ENCODE peak calls at places on chromosomes 6 and 20, in nine cellular contexts. P is lung, H is left lung, B is psoas muscle, G is BJ, V is AG09309, U is astrocyte of the spinal cord, S is epithelial cell of esophagus, F is brain microvascular endothelial cell. E is an unnamed sample.

GRCh38 chr6:18656506-18656905 is 269.4 kb downstream of the RNF144B start:
- DNase-seq in P (no peak), G (no peak), B (no peak), S (no peak), V (no peak), U (no peak), F (no peak), H (no peak), E (no peak)

GRCh38 chr6:20708367-20709124 is 174.3 kb downstream of the CDKAL1 start:
- DNase-seq in U (peak), S (peak), V (no peak), G (no peak), H (no peak), P (no peak), B (no peak), F (peak), E (peak)

GRCh38 chr6:75180864-75181263 is 25.0 kb downstream of the COL12A1 start:
- DNase-seq in B (no peak), S (no peak), U (no peak), G (no peak), V (no peak), P (no peak), F (no peak), H (no peak), E (no peak)

GRCh38 chr6:150053450-150053849 is 15.5 kb downstream of the ULBP3 start:
- DNase-seq in B (no peak), U (no peak), P (no peak), V (no peak), G (no peak), F (no peak), S (no peak), H (no peak), E (no peak)

GRCh38 chr6:101226677-101227135 is 166.8 kb upstream of the GRIK2 start:
- DNase-seq in U (peak), B (no peak), H (no peak), G (peak), V (no peak), P (no peak), S (peak), F (peak), E (no peak)

GRCh38 chr6:53982361-53983050 is 128.7 kb upstream of the MLIP start:
- DNase-seq in F (no peak), G (no peak), H (no peak), U (peak), V (no peak), S (peak), B (no peak), P (no peak), E (no peak)

GRCh38 chr6:166152660-166153059 is 15.0 kb downstream of the TBXT start:
- DNase-seq in B (no peak), P (no peak), H (no peak), G (no peak), F (no peak), S (no peak), V (no peak), U (no peak), E (no peak)

GRCh38 chr6:27809939-27810767 is 102.0 kb downstream of the OR2B2 start:
- DNase-seq in V (peak), H (peak), G (peak), U (peak), F (peak), B (peak), S (peak), P (peak), E (peak)

GRCh38 chr20:59508729-59509128 is 95.6 kb upstream of the PHACTR3 start:
- DNase-seq in H (no peak), U (no peak), F (no peak), P (no peak), S (no peak), G (no peak), B (no peak), V (no peak), E (no peak)

GRCh38 chr6:138401960-138402832 is 1.8 kb upstream of the HEBP2 start:
- DNase-seq in U (no peak), V (no peak), G (no peak), P (no peak), S (no peak), F (no peak), H (no peak), B (no peak), E (no peak)

GRCh38 chr6:29961966-29962365 is 19.6 kb downstream of the HLA-A start:
- DNase-seq in V (no peak), F (no peak), P (no peak), S (no peak), U (no peak), B (no peak), G (no peak), H (no peak), E (no peak)

GRCh38 chr6:149028767-149029405 is 282.1 kb downstream of the UST start:
- DNase-seq in F (peak), P (peak), H (peak), S (peak), G (no peak), U (peak), B (no peak), V (peak), E (peak)

GRCh38 chr6:151534576-151534975 is 40.8 kb downstream of the CCDC170 start:
- DNase-seq in G (no peak), P (no peak), U (peak), B (no peak), H (no peak), F (peak), V (peak), S (no peak), E (no peak)

GRCh38 chr6:148530394-148530923 is 187.8 kb downstream of the SASH1 start:
- DNase-seq in S (peak), V (peak), U (peak), P (no peak), H (no peak), G (peak), F (peak), B (no peak), E (no peak)

GRCh38 chr6:14723535-14724086 is 522.3 kb upstream of the JARID2 start:
- DNase-seq in U (no peak), G (no peak), S (no peak), V (no peak), H (no peak), P (no peak), B (no peak), F (no peak), E (no peak)

GRCh38 chr20:4944518-4944917 is 56.8 kb downstream of the SLC23A2 start:
- DNase-seq in P (peak), V (no peak), B (no peak), H (no peak), U (no peak), F (no peak), G (no peak), S (peak), E (no peak)

GRCh38 chr20:58907481-58908137 is 55.1 kb downstream of the GNAS start:
- DNase-seq in U (peak), B (peak), V (peak), P (peak), S (peak), H (peak), G (peak), F (peak), E (peak)

GRCh38 chr6:104728444-104728843 is 131.3 kb downstream of the HACE1 start:
- DNase-seq in H (no peak), P (no peak), U (peak), G (no peak), B (no peak), S (no peak), F (no peak), V (no peak), E (no peak)

GRCh38 chr6:89050155-89050554 is 30.4 kb upstream of the PNRC1 start:
- DNase-seq in V (no peak), H (no peak), B (peak), S (peak), F (no peak), G (no peak), P (peak), U (no peak), E (no peak)

GRCh38 chr6:46271107-46271506 is 100.3 kb upstream of the ENPP5 start:
- DNase-seq in S (no peak), U (no peak), B (no peak), V (no peak), F (no peak), G (no peak), H (no peak), P (no peak), E (no peak)

GRCh38 chr6:25070547-25071366 is 135.0 kb upstream of the RIPOR2 start:
- DNase-seq in S (peak), P (peak), F (peak), B (peak), H (peak), U (peak), V (peak), G (no peak), E (peak)

GRCh38 chr6:148857817-148858390 is 111.1 kb downstream of the UST start:
- DNase-seq in H (no peak), V (peak), G (peak), P (no peak), B (no peak), F (peak), U (peak), S (peak), E (no peak)

GRCh38 chr6:130047440-130047995 is 29.1 kb downstream of the L3MBTL3 start:
- DNase-seq in V (no peak), S (no peak), U (no peak), F (no peak), G (no peak), B (no peak), H (no peak), P (no peak), E (no peak)

GRCh38 chr6:118350881-118351430 is 197.1 kb upstream of the PLN start:
- DNase-seq in H (no peak), G (peak), B (no peak), P (no peak), V (peak), S (no peak), F (no peak), U (no peak), E (no peak)

GRCh38 chr6:156309017-156309416 is 468.2 kb upstream of the ARID1B start:
- DNase-seq in G (no peak), H (no peak), P (no peak), S (no peak), V (no peak), F (no peak), U (no peak), B (no peak), E (no peak)

GRCh38 chr20:58598271-58599015 is 52.6 kb upstream of the STX16 start:
- DNase-seq in F (no peak), U (no peak), S (no peak), H (no peak), B (peak), P (no peak), V (peak), G (peak), E (no peak)

GRCh38 chr6:170085475-170086401 is 205.1 kb downstream of the DLL1 start:
- DNase-seq in B (no peak), V (no peak), G (no peak), F (no peak), H (peak), U (no peak), P (no peak), S (no peak), E (no peak)

GRCh38 chr6:117502580-117502979 is 20.1 kb downstream of the DCBLD1 start:
- DNase-seq in P (no peak), H (no peak), G (no peak), F (no peak), U (peak), S (no peak), V (no peak), B (no peak), E (no peak)

GRCh38 chr20:51562334-51563140 is 20.0 kb upstream of the NFATC2 start:
- DNase-seq in H (peak), S (peak), V (peak), U (peak), B (peak), G (peak), F (peak), P (peak), E (no peak)

GRCh38 chr6:107622269-107622668 is 132.4 kb downstream of the SOBP start:
- DNase-seq in U (no peak), P (no peak), V (no peak), F (no peak), H (no peak), S (no peak), G (no peak), B (no peak), E (no peak)

GRCh38 chr20:44714102-44714700 is 968 bp upstream of the CCN5 start:
- DNase-seq in F (no peak), B (no peak), P (no peak), G (no peak), U (no peak), H (no peak), S (no peak), V (no peak), E (no peak)

GRCh38 chr6:157699777-157700636 is 123.0 kb upstream of the SNX9 start:
- DNase-seq in V (no peak), P (no peak), H (no peak), G (no peak), S (no peak), F (no peak), B (no peak), U (no peak), E (no peak)

GRCh38 chr6:24933868-24934401 is 1.8 kb downstream of the RIPOR2 start:
- DNase-seq in P (no peak), U (no peak), S (peak), G (no peak), F (no peak), V (no peak), B (no peak), H (no peak), E (no peak)

GRCh38 chr6:160974304-160974771 is 17.2 kb upstream of the MAP3K4 start:
- DNase-seq in B (peak), U (peak), G (peak), S (peak), V (peak), H (peak), F (peak), P (no peak), E (no peak)

GRCh38 chr6:36610041-36610440 is 15.9 kb downstream of the SRSF3 start:
- DNase-seq in U (no peak), F (no peak), S (no peak), G (no peak), P (no peak), V (no peak), B (no peak), H (no peak), E (no peak)

GRCh38 chr20:58021481-58021880 is 207.0 kb downstream of the ANKRD60 start:
- DNase-seq in U (no peak), H (no peak), F (no peak), G (no peak), V (no peak), B (peak), S (no peak), P (no peak), E (no peak)

GRCh38 chr6:42200035-42200434 is 5.3 kb upstream of the GUCA1B start:
- DNase-seq in V (peak), G (peak), H (no peak), U (peak), P (no peak), S (peak), B (no peak), F (peak), E (no peak)

GRCh38 chr6:19836799-19837510 is at the start of gene ID4:
- DNase-seq in H (peak), U (peak), F (peak), V (peak), S (peak), B (peak), G (peak), P (peak), E (no peak)

GRCh38 chr20:45817652-45818194 is 5.3 kb downstream of the UBE2C start:
- DNase-seq in S (peak), B (no peak), F (peak), H (no peak), V (peak), U (peak), P (peak), G (peak), E (no peak)

DNA sequence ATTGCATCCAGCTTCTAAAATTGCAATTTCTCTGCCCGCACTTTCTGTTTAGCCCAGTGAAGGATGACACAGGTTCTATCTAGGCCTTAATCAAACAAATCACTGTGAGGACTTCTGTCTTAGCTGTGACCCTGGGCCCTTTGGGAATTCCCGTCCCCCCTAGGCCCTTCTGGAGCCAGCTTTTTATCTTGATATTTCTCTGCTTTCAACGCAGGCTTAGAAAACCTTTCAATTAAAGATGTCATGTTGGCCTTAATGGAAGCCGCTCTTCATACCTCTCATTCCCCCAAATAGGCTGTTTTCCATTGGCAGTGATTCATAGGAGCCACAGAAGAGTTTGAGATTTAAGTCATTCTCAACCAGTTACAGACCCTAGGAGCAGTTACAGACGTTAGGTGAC is 74.7 kb upstream of the FLRT3 start:
- DNase-seq in S (no peak), F (no peak), G (no peak), V (no peak), P (no peak), H (no peak), U (no peak), B (no peak), E (no peak)
- TF ChIP-seq CTCF in S (no peak), F (no peak), G (no peak), V (no peak), P (no peak), H (no peak), U (no peak), B (no peak), E (no peak)

DNA sequence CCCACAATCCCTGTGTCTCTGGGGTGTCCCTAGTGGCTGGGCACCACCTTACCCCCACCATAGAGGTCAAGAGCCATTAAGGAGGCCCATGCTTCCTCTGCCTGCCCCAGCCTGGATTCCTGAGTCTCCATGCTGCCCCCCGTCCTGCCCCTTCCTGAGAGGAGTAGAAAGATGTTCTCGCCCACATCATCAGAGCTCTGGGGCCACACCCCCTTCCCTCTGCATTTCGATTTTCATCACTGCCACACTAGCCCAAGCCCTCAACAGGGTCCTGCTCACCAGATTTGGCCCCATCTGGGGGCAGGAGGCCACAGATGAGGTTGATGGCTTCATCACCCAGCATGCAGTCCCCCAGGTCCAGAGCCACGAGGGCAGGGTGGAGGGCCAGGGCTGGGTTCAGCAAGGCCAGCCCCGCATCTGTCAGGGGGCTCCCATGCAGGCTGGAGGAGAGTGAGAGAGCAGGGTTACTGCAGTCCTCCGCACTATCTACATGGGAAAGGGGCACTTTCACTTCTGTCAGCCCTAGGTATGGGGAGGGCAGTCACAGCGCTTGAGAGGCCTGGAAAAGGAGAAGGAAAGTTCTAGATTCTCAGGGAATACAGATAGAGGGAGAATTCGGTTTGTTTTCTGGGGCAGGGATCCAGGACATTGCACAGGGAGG is 1.5 kb downstream of the LRRC73 start:
- DNase-seq in G (no peak), S (no peak), P (no peak), V (no peak), U (no peak), H (no peak), B (no peak), F (no peak), E (no peak)
- H3K4me3 ChIP-seq in G (no peak), S (no peak), P (no peak), V (no peak), U (no peak), H (no peak), B (no peak), F (no peak), E (no peak)

DNA sequence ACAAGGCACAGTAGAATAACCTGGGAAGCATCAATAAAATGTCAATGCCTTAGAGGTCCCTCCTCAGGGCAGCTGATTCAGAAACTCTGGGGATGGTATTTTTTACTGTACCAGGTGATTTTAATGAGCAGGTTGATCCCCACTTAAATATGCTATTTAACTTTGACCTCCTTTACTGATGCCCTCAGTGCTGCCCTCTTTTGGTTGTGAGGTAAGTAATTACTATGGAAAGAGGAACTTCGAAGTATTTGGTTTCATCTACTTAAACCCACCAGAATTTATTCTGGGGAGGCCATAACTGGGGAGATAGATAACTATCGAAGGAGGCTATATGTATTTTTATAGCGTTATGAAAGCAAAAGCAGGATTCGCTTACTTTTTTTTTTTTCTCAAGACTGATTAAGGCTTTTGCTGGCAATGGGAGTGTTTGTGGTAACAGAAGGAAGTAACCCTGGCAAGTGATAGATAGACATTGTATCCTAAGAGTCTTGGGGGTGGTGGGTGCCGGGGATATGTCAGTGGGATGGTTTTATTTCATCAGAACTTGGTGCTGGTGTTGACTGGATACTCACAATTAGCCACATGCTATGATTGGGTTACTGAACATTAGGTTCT is 168.9 kb upstream of the CENPW start:
- DNase-seq in B (no peak), V (no peak), G (no peak), F (no peak), P (no peak), H (no peak), U (no peak), S (peak), E (no peak)
- TF ChIP-seq CTCF in B (peak), V (peak), G (peak), F (peak), P (no peak), H (no peak), U (peak), S (peak), E (peak)

GRCh38 chr20:6008254-6008653 is 45.6 kb downstream of the LRRN4 start:
- DNase-seq in H (peak), G (peak), F (peak), S (peak), V (peak), P (peak), U (peak), B (peak), E (no peak)
- H3K4me3 ChIP-seq in H (peak), G (no peak), F (peak), S (peak), V (no peak), P (no peak), U (peak), B (peak), E (peak)